ENCODE peak calls at places on chromosomes 7 and 10, in seven cellular contexts. V is Calu3; B is uterus; X is foreskin melanocyte; I is stimulated activated CD8-positive, alpha-beta memory T cell treated with anti-CD3 and anti-CD28 coated beads, Interleukin-2, amount 100 ng/mL, for 48 hours; C is HuH-7.5; H is endothelial cell. J is an unnamed sample.

GRCh38 chr7:55020481-55020871 is 1.7 kb downstream of the EGFR start:
- DNase-seq in C (no peak), X (no peak), H (no peak), B (peak), V (peak), I (no peak), J (peak)

GRCh38 chr7:150959739-150960734 is 18.1 kb downstream of the KCNH2 start:
- DNase-seq in I (no peak), C (no peak), B (no peak), H (no peak), X (no peak), V (no peak), J (no peak)

GRCh38 chr10:99172950-99173349 is 62.7 kb downstream of the HPSE2 start:
- DNase-seq in C (no peak), I (no peak), X (no peak), V (no peak), B (no peak), H (no peak), J (no peak)

GRCh38 chr10:95405655-95406054 is 114.9 kb upstream of the PDLIM1 start:
- DNase-seq in H (no peak), X (no peak), I (no peak), B (no peak), C (no peak), V (no peak), J (no peak)

GRCh38 chr10:78337646-78338391 is 304.2 kb downstream of the RPS24 start:
- DNase-seq in C (no peak), H (no peak), B (peak), V (no peak), I (no peak), X (no peak), J (no peak)

GRCh38 chr10:124351481-124352220 is 67.1 kb downstream of the OAT start:
- DNase-seq in B (no peak), I (no peak), V (no peak), C (no peak), X (no peak), H (no peak), J (no peak)

GRCh38 chr10:91796332-91797076 is 1.7 kb upstream of the TNKS2 start:
- DNase-seq in V (peak), H (no peak), B (peak), I (peak), X (peak), C (no peak), J (no peak)

GRCh38 chr10:92993671-92994304 is 66.8 kb upstream of the CYP26C1 start:
- DNase-seq in I (no peak), V (no peak), B (no peak), C (no peak), H (no peak), X (no peak), J (no peak)

GRCh38 chr10:84820121-84820520 is 491.7 kb downstream of the CCSER2 start:
- DNase-seq in I (no peak), V (peak), H (no peak), C (no peak), X (peak), B (no peak), J (no peak)

GRCh38 chr10:132974249-132974796 is 32.0 kb upstream of the CFAP46 start:
- DNase-seq in H (no peak), B (no peak), I (no peak), V (no peak), X (no peak), C (no peak), J (no peak)

GRCh38 chr7:111992601-111993000 is 213.6 kb downstream of the DOCK4 start:
- DNase-seq in H (no peak), X (no peak), C (no peak), B (no peak), V (no peak), I (no peak), J (no peak)

GRCh38 chr10:74916283-74916682 is 89.9 kb downstream of the KAT6B start:
- DNase-seq in C (no peak), H (no peak), X (no peak), I (no peak), V (no peak), B (no peak), J (peak)

GRCh38 chr7:115066050-115066449 is 144.2 kb downstream of the MDFIC start:
- DNase-seq in V (no peak), H (no peak), B (no peak), I (no peak), C (no peak), X (no peak), J (no peak)

GRCh38 chr10:112907893-112908292 is 42.2 kb upstream of the TCF7L2 start:
- DNase-seq in V (no peak), B (no peak), I (no peak), X (no peak), C (no peak), H (no peak), J (no peak)

GRCh38 chr10:30365278-30365677 is 16.2 kb upstream of the MTPAP start:
- DNase-seq in H (no peak), V (no peak), I (no peak), B (no peak), X (no peak), C (no peak), J (no peak)

GRCh38 chr10:62744136-62744535 is 60.4 kb upstream of the ADO start:
- DNase-seq in C (no peak), H (no peak), I (no peak), X (peak), B (no peak), V (no peak), J (peak)

GRCh38 chr10:35424680-35425285 is 88.5 kb downstream of the CCNY start:
- DNase-seq in C (no peak), V (no peak), I (no peak), B (peak), H (no peak), X (no peak), J (no peak)